ENCODE peak calls at places on chromosome X, in five cellular contexts. W is astrocyte of the spinal cord, C is fibroblast of lung, K is cardiac muscle cell, A is HCT116. V is an unnamed sample.

GRCh38 chrX:101729986-101730385 is 70.3 kb upstream of the ARMCX2 start:
- DNase-seq in W (no peak), C (no peak), K (no peak), A (no peak), V (no peak)

GRCh38 chrX:118975831-118976598 is 1.6 kb downstream of the LONRF3 start:
- DNase-seq in W (no peak), C (peak), K (peak), A (no peak), V (no peak)

GRCh38 chrX:149950681-149951080 is 12.4 kb upstream of the EOLA2 start:
- DNase-seq in W (peak), C (peak), K (peak), A (peak), V (peak)

GRCh38 chrX:11462136-11462535 is 168.9 kb downstream of the AMELX start:
- DNase-seq in W (no peak), C (no peak), K (no peak), A (no peak), V (no peak)

GRCh38 chrX:45157647-45158046 is 43.0 kb downstream of the DIPK2B start:
- DNase-seq in W (no peak), C (no peak), K (no peak), A (no peak), V (no peak)

GRCh38 chrX:115988825-115989224 is 181.7 kb upstream of the AGTR2 start:
- DNase-seq in W (no peak), C (peak), K (no peak), A (no peak), V (no peak)

GRCh38 chrX:150517303-150517896 is 51.0 kb upstream of the MTM1 start:
- DNase-seq in W (no peak), C (peak), K (no peak), A (no peak), V (no peak)

GRCh38 chrX:13110427-13111324 is 66.3 kb upstream of the FAM9C start:
- DNase-seq in W (peak), C (peak), K (no peak), A (peak), V (peak)

GRCh38 chrX:134374910-134375309 is 85.1 kb upstream of the HPRT1 start:
- DNase-seq in W (no peak), C (no peak), K (no peak), A (no peak), V (no peak)

GRCh38 chrX:12770440-12770839 is 20.8 kb upstream of the PRPS2 start:
- DNase-seq in W (peak), C (peak), K (peak), A (no peak), V (no peak)

GRCh38 chrX:10470009-10470408 is 150.4 kb downstream of the MID1 start:
- DNase-seq in W (no peak), C (peak), K (no peak), A (no peak), V (no peak)

GRCh38 chrX:118496763-118497079 is 1.1 kb downstream of the DOCK11 start:
- DNase-seq in W (no peak), C (no peak), K (no peak), A (no peak), V (no peak)

GRCh38 chrX:111490683-111491082 is 20.8 kb upstream of the SERTM2 start:
- DNase-seq in W (no peak), C (no peak), K (peak), A (no peak), V (no peak)

GRCh38 chrX:134935286-134935685 is 55.5 kb upstream of the SMIM10 start:
- DNase-seq in W (no peak), C (no peak), K (no peak), A (no peak), V (no peak)

GRCh38 chrX:38817004-38817703 is 15.9 kb downstream of the MID1IP1 start:
- DNase-seq in W (no peak), C (peak), K (peak), A (no peak), V (no peak)

GRCh38 chrX:137427061-137427778 is 138.7 kb upstream of the ZIC3 start:
- DNase-seq in W (no peak), C (no peak), K (peak), A (no peak), V (no peak)

GRCh38 chrX:100615015-100615414 is 21.6 kb downstream of the TSPAN6 start:
- DNase-seq in W (peak), C (peak), K (peak), A (peak), V (peak)

GRCh38 chrX:129875669-129876068 is 30.3 kb upstream of the UTP14A start:
- DNase-seq in W (peak), C (peak), K (no peak), A (no peak), V (peak)

GRCh38 chrX:6226053-6226645 is 2.5 kb downstream of the NLGN4X start:
- DNase-seq in W (peak), C (no peak), K (peak), A (no peak), V (no peak)

GRCh38 chrX:141701081-141701480 is 2.5 kb upstream of the SPANXD start:
- DNase-seq in W (peak), C (no peak), K (no peak), A (no peak), V (no peak)

GRCh38 chrX:3346436-3347329 is at the start of gene MXRA5:
- DNase-seq in W (peak), C (peak), K (peak), A (no peak), V (no peak)

GRCh38 chrX:23656684-23657083 is 10.6 kb upstream of the PRDX4 start:
- DNase-seq in W (no peak), C (peak), K (no peak), A (no peak), V (no peak)

DNA sequence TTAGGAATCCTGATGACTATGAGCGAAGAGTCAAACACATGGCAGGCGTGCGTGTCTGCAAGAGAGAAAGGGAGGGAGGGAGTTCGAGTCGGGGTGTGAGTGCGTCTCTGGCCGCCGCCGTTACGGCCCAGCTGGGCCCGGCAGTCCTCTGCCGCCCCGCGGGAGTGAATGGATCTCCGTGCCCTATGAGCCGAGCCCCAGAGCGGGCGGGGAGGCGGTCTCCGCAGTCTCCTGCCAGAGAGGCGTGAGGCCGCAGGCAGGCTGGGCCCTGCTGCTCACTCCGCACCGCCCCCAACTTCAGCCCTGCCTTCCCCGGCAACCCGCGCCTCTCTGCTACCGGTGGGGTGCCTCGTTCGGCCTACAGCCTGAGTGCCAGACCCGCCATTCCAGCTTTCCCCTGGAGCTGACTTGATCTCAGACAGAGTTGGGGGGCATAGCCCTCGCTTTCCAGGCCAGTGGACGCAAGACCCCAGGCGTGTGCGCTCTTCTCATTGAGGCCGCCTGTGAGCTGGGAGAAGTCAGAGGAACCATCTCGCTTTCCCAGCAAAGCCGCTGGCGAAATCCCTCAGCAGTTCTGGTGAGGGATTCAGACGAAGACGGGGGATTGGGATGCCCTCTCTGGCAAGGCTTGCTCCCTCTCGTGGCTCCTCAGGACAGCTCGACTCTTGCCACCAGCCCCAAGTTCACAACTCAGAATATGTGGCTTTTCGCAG is 1.4 kb downstream of the SLC16A2 start:
- DNase-seq in W (peak), C (peak), K (peak), A (no peak), V (no peak)
- TF ChIP-seq CTCF in W (peak), C (no peak), K (peak), A (no peak), V (peak)

GRCh38 chrX:37353646-37354045 is 4.5 kb downstream of the PRRG1 start:
- DNase-seq in W (no peak), C (no peak), K (no peak), A (no peak), V (no peak)

GRCh38 chrX:37348237-37349130 is 680 bp upstream of the PRRG1 start:
- DNase-seq in W (peak), C (peak), K (no peak), A (no peak), V (no peak)

GRCh38 chrX:37347420-37347819 is 1.7 kb upstream of the PRRG1 start:
- DNase-seq in W (peak), C (peak), K (no peak), A (no peak), V (no peak)

GRCh38 chrX:37349131-37350033 is at the start of gene PRRG1:
- DNase-seq in W (peak), C (peak), K (peak), A (peak), V (no peak)

DNA sequence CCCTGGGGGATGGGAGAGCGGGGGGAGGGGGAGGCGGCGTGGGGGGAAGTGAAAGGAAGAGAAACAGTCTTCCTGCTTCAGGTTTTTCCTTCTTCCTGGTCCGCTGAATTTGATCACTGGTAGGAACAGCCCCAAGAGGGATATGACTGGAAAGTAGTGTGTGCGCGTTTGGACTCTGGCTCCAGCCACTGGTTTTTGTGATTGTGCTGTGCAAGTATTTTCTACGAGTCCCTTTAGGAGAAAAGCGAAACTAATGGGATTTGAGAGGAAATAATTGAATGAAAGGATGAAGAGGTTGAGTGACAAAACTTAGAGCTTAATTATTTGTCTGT is 836 bp downstream of the PRRG1 start:
- DNase-seq in W (peak), C (peak), K (no peak), A (no peak), V (no peak)
- TF ChIP-seq CTCF in W (no peak), C (no peak), K (no peak), A (no peak), V (no peak)

GRCh38 chrX:54439967-54440871 is at the start of gene TSR2:
- DNase-seq in W (peak), C (peak), K (peak), A (peak), V (peak)
- TF ChIP-seq CTCF in W (peak), C (no peak), K (peak), A (peak), V (no peak)

GRCh38 chrX:1784773-1785172 is 169.9 kb downstream of the ASMT start:
- DNase-seq in W (no peak), C (no peak), K (no peak), A (no peak), V (no peak)
- TF ChIP-seq CTCF in W (no peak), C (no peak), K (no peak), A (peak), V (no peak)

GRCh38 chrX:106220177-106220576 is 52.1 kb downstream of the PWWP3B start:
- DNase-seq in W (no peak), C (no peak), K (peak), A (no peak), V (no peak)
- TF ChIP-seq CTCF in W (peak), C (no peak), K (peak), A (peak), V (peak)

GRCh38 chrX:15750611-15751159 is 12.6 kb downstream of the CA5B start:
- DNase-seq in W (peak), C (no peak), K (no peak), A (no peak), V (no peak)
- TF ChIP-seq CTCF in W (no peak), C (no peak), K (no peak), A (no peak), V (no peak)

GRCh38 chrX:47540754-47541538 is 20.1 kb upstream of the ARAF start:
- DNase-seq in W (peak), C (peak), K (peak), A (peak), V (peak)
- TF ChIP-seq CTCF in W (peak), C (peak), K (peak), A (peak), V (peak)

DNA sequence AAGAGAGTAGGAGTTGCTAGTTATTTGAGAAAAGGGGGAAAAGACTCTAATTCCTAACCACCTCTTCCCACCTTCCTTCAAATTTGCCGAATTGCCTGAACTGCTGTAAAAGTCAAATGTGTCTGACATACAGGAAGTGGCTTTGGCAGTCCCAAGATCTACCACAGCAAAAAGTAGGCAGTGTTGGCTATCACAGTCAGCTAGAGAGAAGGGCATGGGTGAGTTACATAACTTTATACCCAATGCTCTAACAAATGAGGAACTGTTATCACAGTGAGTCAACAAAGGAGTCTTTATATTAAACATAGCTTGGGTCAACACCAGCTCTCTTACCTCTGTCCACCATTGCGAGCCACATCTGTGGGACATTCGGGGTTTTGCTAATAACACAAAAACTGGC is 2.4 kb upstream of the MBNL3 start:
- DNase-seq in W (no peak), C (no peak), K (no peak), A (no peak), V (no peak)
- TF ChIP-seq CTCF in W (no peak), C (no peak), K (no peak), A (no peak), V (no peak)

GRCh38 chrX:48539345-48540014 is at the start of gene TBC1D25:
- DNase-seq in W (peak), C (peak), K (peak), A (peak), V (peak)
- TF ChIP-seq CTCF in W (peak), C (peak), K (peak), A (peak), V (peak)

V was measured in HFF-Myc.